ENCODE peak calls at places on chromosomes 13 and 19, in eight cellular contexts. I, U, H, B, R, T, W and N are unnamed samples.

GRCh38 chr19:48826606-48827020 is 9.7 kb downstream of the HSD17B14 start:
- DNase-seq in I (no peak), U (no peak), H (no peak), B (no peak), R (peak; percentile 7), T (no peak), W (peak; percentile 72), N (no peak)

GRCh38 chr13:19890030-19890429 is 26.6 kb upstream of the ZMYM5 start:
- DNase-seq in I (no peak), U (no peak), H (no peak), B (no peak), R (no peak), T (no peak), W (no peak), N (no peak)

GRCh38 chr13:98576215-98576945 is 527 bp downstream of the STK24 start:
- DNase-seq in I (peak; percentile 25), U (no peak), H (peak; percentile 62), B (peak; percentile 67), R (peak; percentile 58), T (peak; percentile 60), W (peak; percentile 73), N (peak; percentile 49)

GRCh38 chr19:48807590-48808308 is 3.1 kb downstream of the BCAT2 start:
- DNase-seq in I (no peak), U (no peak), H (no peak), B (peak; percentile 79), R (no peak), T (no peak), W (no peak), N (no peak)

GRCh38 chr13:21739771-21740170 is 68.9 kb downstream of the FGF9 start:
- DNase-seq in I (no peak), U (no peak), H (no peak), B (peak; percentile 57), R (no peak), T (no peak), W (no peak), N (no peak)

GRCh38 chr13:93476175-93476574 is 249.6 kb downstream of the GPC6 start:
- DNase-seq in I (no peak), U (no peak), H (no peak), B (no peak), R (no peak), T (no peak), W (no peak), N (no peak)

GRCh38 chr13:46609726-46610125 is 56.8 kb downstream of the LRCH1 start:
- DNase-seq in I (no peak), U (no peak), H (no peak), B (no peak), R (no peak), T (no peak), W (no peak), N (no peak)

GRCh38 chr19:9961103-9961502 is 24.8 kb upstream of the OLFM2 start:
- DNase-seq in I (no peak), U (no peak), H (no peak), B (no peak), R (no peak), T (no peak), W (no peak), N (no peak)

GRCh38 chr19:45473366-45474190 is 5.8 kb downstream of the FOSB start:
- DNase-seq in I (peak; percentile 59), U (no peak), H (no peak), B (no peak), R (no peak), T (no peak), W (no peak), N (no peak)

GRCh38 chr13:64332048-64332447 is 2898.1 kb downstream of the PCDH9 start:
- DNase-seq in I (no peak), U (no peak), H (no peak), B (no peak), R (no peak), T (no peak), W (no peak), N (no peak)

GRCh38 chr19:7635670-7636069 is 1.2 kb upstream of the STXBP2 start:
- DNase-seq in I (no peak), U (no peak), H (no peak), B (no peak), R (no peak), T (no peak), W (no peak), N (no peak)

GRCh38 chr13:46643165-46643777 is 90.3 kb downstream of the LRCH1 start:
- DNase-seq in I (no peak), U (no peak), H (no peak), B (no peak), R (no peak), T (no peak), W (no peak), N (no peak)

GRCh38 chr13:109309625-109310363 is 476.6 kb downstream of the IRS2 start:
- DNase-seq in I (no peak), U (no peak), H (no peak), B (no peak), R (no peak), T (no peak), W (no peak), N (no peak)

GRCh38 chr13:55214851-55215345 is 1925.8 kb upstream of the PRR20A start:
- DNase-seq in I (no peak), U (no peak), H (no peak), B (no peak), R (no peak), T (no peak), W (no peak), N (no peak)

GRCh38 chr13:55464222-55464621 is 1676.5 kb upstream of the PRR20A start:
- DNase-seq in I (no peak), U (no peak), H (no peak), B (no peak), R (no peak), T (no peak), W (no peak), N (no peak)

GRCh38 chr13:49026851-49027250 is 51.1 kb downstream of the FNDC3A start:
- DNase-seq in I (no peak), U (no peak), H (no peak), B (no peak), R (no peak), T (no peak), W (no peak), N (no peak)

GRCh38 chr13:59687028-59687427 is 476.7 kb downstream of the DIAPH3 start:
- DNase-seq in I (no peak), U (no peak), H (no peak), B (no peak), R (no peak), T (no peak), W (no peak), N (no peak)

GRCh38 chr19:29191005-29191404 is 21.9 kb downstream of the UQCRFS1 start:
- DNase-seq in I (no peak), U (no peak), H (no peak), B (no peak), R (no peak), T (no peak), W (no peak), N (no peak)

GRCh38 chr19:46786236-46787039 is 2.0 kb downstream of the SLC1A5 start:
- DNase-seq in I (peak; percentile 72), U (peak; percentile 61), H (peak; percentile 67), B (peak; percentile 90), R (peak; percentile 88), T (peak; percentile 77), W (peak; percentile 78), N (peak; percentile 40)

GRCh38 chr13:98994080-98994479 is 16.2 kb upstream of the DOCK9 start:
- DNase-seq in I (no peak), U (no peak), H (no peak), B (no peak), R (no peak), T (no peak), W (no peak), N (no peak)

GRCh38 chr13:50617134-50617721 is 226.3 kb downstream of the DLEU7 start:
- DNase-seq in I (no peak), U (no peak), H (no peak), B (no peak), R (no peak), T (no peak), W (no peak), N (no peak)

GRCh38 chr13:23510979-23511735 is 59.1 kb upstream of the TNFRSF19 start:
- DNase-seq in I (no peak), U (no peak), H (no peak), B (no peak), R (no peak), T (peak; percentile 40), W (no peak), N (peak; percentile 48)

GRCh38 chr19:39498262-39499081 is at the start of gene DLL3:
- DNase-seq in I (no peak), U (no peak), H (no peak), B (no peak), R (peak; percentile 23), T (no peak), W (no peak), N (no peak)

GRCh38 chr13:39417131-39417530 is 185.9 kb downstream of the LHFPL6 start:
- DNase-seq in I (no peak), U (no peak), H (no peak), B (no peak), R (no peak), T (no peak), W (no peak), N (no peak)

GRCh38 chr19:43675269-43675879 is 5.4 kb upstream of the PLAUR start:
- DNase-seq in I (no peak), U (peak; percentile 68), H (no peak), B (peak; percentile 90), R (peak; percentile 5), T (no peak), W (no peak), N (no peak)

GRCh38 chr19:27966390-27966816 is 1246.5 kb downstream of the UQCRFS1 start:
- DNase-seq in I (no peak), U (no peak), H (no peak), B (no peak), R (no peak), T (no peak), W (no peak), N (no peak)

GRCh38 chr19:58091251-58091995 is 6.6 kb downstream of the ZSCAN18 start:
- DNase-seq in I (no peak), U (no peak), H (no peak), B (no peak), R (no peak), T (no peak), W (no peak), N (no peak)

GRCh38 chr13:90420683-90421082 is 926.8 kb upstream of the MIR17HG start:
- DNase-seq in I (no peak), U (no peak), H (no peak), B (no peak), R (no peak), T (no peak), W (no peak), N (no peak)

GRCh38 chr13:79988573-79988972 is 352.4 kb downstream of the SPRY2 start:
- DNase-seq in I (no peak), U (no peak), H (no peak), B (peak; percentile 74), R (no peak), T (no peak), W (no peak), N (no peak)